ENCODE peak calls at places on chromosomes 6 and 20, in eight cellular contexts. One of them, this sample, is unnamed.

GRCh38 chr20:32595143-32595542 is 10.0 kb upstream of the NOL4L start:
- DNase-seq in endothelial cell of umbilical vein: no peak
- DNase-seq in thyroid gland: no peak
- DNase-seq in heart left ventricle: no peak
- DNase-seq in uterus: no peak
- DNase-seq in suprapubic skin: no peak
- DNase-seq in tibial nerve: no peak
- DNase-seq in HCT116: no peak
- DNase-seq in this sample: no peak

GRCh38 chr20:1002682-1003561 is 811 bp upstream of the RSPO4 start:
- DNase-seq in suprapubic skin: peak; percentile 8
- DNase-seq in thyroid gland: no peak
- DNase-seq in uterus: no peak
- DNase-seq in HCT116: no peak
- DNase-seq in tibial nerve: no peak
- DNase-seq in heart left ventricle: no peak
- DNase-seq in endothelial cell of umbilical vein: no peak
- DNase-seq in this sample: no peak

GRCh38 chr20:47875302-47876025 is 90.2 kb upstream of the SULF2 start:
- DNase-seq in endothelial cell of umbilical vein: peak; percentile 27
- DNase-seq in uterus: no peak
- DNase-seq in suprapubic skin: no peak
- DNase-seq in tibial nerve: no peak
- DNase-seq in thyroid gland: no peak
- DNase-seq in HCT116: no peak
- DNase-seq in heart left ventricle: no peak
- DNase-seq in this sample: no peak

GRCh38 chr6:110738899-110739365 is 76.3 kb downstream of the CDK19 start:
- DNase-seq in suprapubic skin: no peak
- DNase-seq in thyroid gland: no peak
- DNase-seq in tibial nerve: peak; percentile 48
- DNase-seq in HCT116: no peak
- DNase-seq in heart left ventricle: no peak
- DNase-seq in uterus: no peak
- DNase-seq in endothelial cell of umbilical vein: no peak
- DNase-seq in this sample: peak; percentile 3

GRCh38 chr6:107082045-107082444 is 33.3 kb downstream of the BEND3 start:
- DNase-seq in suprapubic skin: no peak
- DNase-seq in uterus: no peak
- DNase-seq in heart left ventricle: no peak
- DNase-seq in thyroid gland: no peak
- DNase-seq in HCT116: no peak
- DNase-seq in tibial nerve: no peak
- DNase-seq in endothelial cell of umbilical vein: no peak
- DNase-seq in this sample: no peak

GRCh38 chr6:145813285-145814034 is 1.1 kb downstream of the FBXO30 start:
- DNase-seq in suprapubic skin: no peak
- DNase-seq in thyroid gland: no peak
- DNase-seq in HCT116: no peak
- DNase-seq in endothelial cell of umbilical vein: peak; percentile 80
- DNase-seq in uterus: no peak
- DNase-seq in heart left ventricle: no peak
- DNase-seq in tibial nerve: no peak
- DNase-seq in this sample: no peak

GRCh38 chr20:9081423-9081966 is 12.6 kb downstream of the PLCB4 start:
- DNase-seq in suprapubic skin: no peak
- DNase-seq in tibial nerve: no peak
- DNase-seq in thyroid gland: no peak
- DNase-seq in uterus: no peak
- DNase-seq in endothelial cell of umbilical vein: no peak
- DNase-seq in HCT116: no peak
- DNase-seq in heart left ventricle: no peak
- DNase-seq in this sample: no peak

GRCh38 chr20:16810216-16810615 is 62.1 kb downstream of the OTOR start:
- DNase-seq in endothelial cell of umbilical vein: no peak
- DNase-seq in thyroid gland: no peak
- DNase-seq in uterus: no peak
- DNase-seq in tibial nerve: no peak
- DNase-seq in heart left ventricle: no peak
- DNase-seq in HCT116: no peak
- DNase-seq in suprapubic skin: no peak
- DNase-seq in this sample: no peak

GRCh38 chr6:106820412-106820852 is 154.1 kb downstream of the CD24 start:
- DNase-seq in uterus: no peak
- DNase-seq in thyroid gland: no peak
- DNase-seq in HCT116: no peak
- DNase-seq in suprapubic skin: no peak
- DNase-seq in heart left ventricle: no peak
- DNase-seq in tibial nerve: no peak
- DNase-seq in endothelial cell of umbilical vein: no peak
- DNase-seq in this sample: no peak

GRCh38 chr6:158086706-158087518 is 81.2 kb downstream of the SERAC1 start:
- DNase-seq in thyroid gland: peak; percentile 87
- DNase-seq in HCT116: no peak
- DNase-seq in suprapubic skin: no peak
- DNase-seq in endothelial cell of umbilical vein: no peak
- DNase-seq in uterus: no peak
- DNase-seq in heart left ventricle: peak; percentile 42
- DNase-seq in tibial nerve: no peak
- DNase-seq in this sample: no peak

GRCh38 chr20:2088904-2089303 is 12.7 kb upstream of the STK35 start:
- DNase-seq in thyroid gland: no peak
- DNase-seq in HCT116: no peak
- DNase-seq in tibial nerve: no peak
- DNase-seq in heart left ventricle: no peak
- DNase-seq in endothelial cell of umbilical vein: no peak
- DNase-seq in uterus: no peak
- DNase-seq in suprapubic skin: no peak
- DNase-seq in this sample: no peak
- H3K27me3 ChIP-seq in thyroid gland: no peaks in the 10 kb centered on the region
- H3K27me3 ChIP-seq in HCT116: peaks cover 69% of the 10 kb centered on the region
- H3K27me3 ChIP-seq in tibial nerve: no peaks in the 10 kb centered on the region
- H3K27me3 ChIP-seq in heart left ventricle: peaks cover 24% of the 10 kb centered on the region
- H3K27me3 ChIP-seq in endothelial cell of umbilical vein: peaks cover 30% of the 10 kb centered on the region
- H3K27me3 ChIP-seq in uterus: no peaks in the 10 kb centered on the region
- H3K27me3 ChIP-seq in suprapubic skin: peaks cover 34% of the 10 kb centered on the region
- H3K27me3 ChIP-seq in this sample: peaks cover 19% of the 10 kb centered on the region

GRCh38 chr6:31946370-31946885 is 533 bp downstream of the CFB start:
- DNase-seq in uterus: no peak
- DNase-seq in HCT116: no peak
- DNase-seq in tibial nerve: no peak
- DNase-seq in thyroid gland: no peak
- DNase-seq in endothelial cell of umbilical vein: no peak
- DNase-seq in heart left ventricle: no peak
- DNase-seq in suprapubic skin: no peak
- DNase-seq in this sample: no peak

GRCh38 chr6:31945154-31945506 is 765 bp upstream of the CFB start:
- DNase-seq in suprapubic skin: no peak
- DNase-seq in tibial nerve: no peak
- DNase-seq in heart left ventricle: no peak
- DNase-seq in HCT116: no peak
- DNase-seq in uterus: no peak
- DNase-seq in thyroid gland: no peak
- DNase-seq in endothelial cell of umbilical vein: no peak
- DNase-seq in this sample: no peak

GRCh38 chr6:31943742-31944141 is 2.2 kb upstream of the CFB start:
- DNase-seq in suprapubic skin: no peak
- DNase-seq in uterus: no peak
- DNase-seq in HCT116: no peak
- DNase-seq in endothelial cell of umbilical vein: no peak
- DNase-seq in heart left ventricle: no peak
- DNase-seq in thyroid gland: no peak
- DNase-seq in tibial nerve: no peak
- DNase-seq in this sample: no peak

GRCh38 chr6:31947070-31947675 is 1.3 kb downstream of the CFB start:
- DNase-seq in thyroid gland: no peak
- DNase-seq in heart left ventricle: no peak
- DNase-seq in endothelial cell of umbilical vein: no peak
- DNase-seq in HCT116: no peak
- DNase-seq in uterus: no peak
- DNase-seq in suprapubic skin: no peak
- DNase-seq in tibial nerve: no peak
- DNase-seq in this sample: no peak

DNA sequence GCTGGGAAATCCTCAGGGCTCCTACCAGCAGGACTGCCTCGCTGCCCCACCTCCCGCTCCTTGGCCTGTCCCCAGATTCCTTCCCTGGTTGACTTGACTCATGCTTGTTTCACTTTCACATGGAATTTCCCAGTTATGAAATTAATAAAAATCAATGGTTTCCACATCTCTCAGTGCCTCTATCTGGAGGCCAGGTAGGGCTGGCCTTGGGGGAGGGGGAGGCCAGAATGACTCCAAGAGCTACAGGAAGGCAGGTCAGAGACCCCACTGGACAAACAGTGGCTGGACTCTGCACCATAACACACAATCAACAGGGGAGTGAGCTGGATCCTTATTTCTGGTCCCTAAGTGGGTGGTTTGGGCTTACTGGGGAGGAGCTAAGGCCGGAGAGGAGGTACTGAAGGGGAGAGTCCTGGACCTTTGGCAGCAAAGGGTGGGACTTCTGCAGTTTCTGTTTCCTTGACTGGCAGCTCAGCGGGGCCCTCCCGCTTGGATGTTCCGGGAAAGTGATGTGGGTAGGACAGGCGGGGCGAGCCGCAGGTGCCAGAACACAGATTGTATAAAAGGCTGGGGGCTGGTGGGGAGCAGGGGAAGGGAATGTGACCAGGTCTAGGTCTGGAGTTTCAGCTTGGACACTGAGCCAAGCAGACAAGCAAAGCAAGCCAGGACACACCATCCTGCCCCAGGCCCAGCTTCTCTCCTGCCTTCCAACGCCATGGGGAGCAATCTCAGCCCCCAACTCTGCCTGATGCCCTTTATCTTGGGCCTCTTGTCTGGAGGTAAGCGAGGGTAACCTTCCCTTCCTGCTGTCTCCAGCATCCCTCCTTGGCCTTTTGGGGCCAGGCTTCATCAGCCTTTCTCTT is at the start of gene CFB:
- DNase-seq in thyroid gland: peak; percentile 81
- DNase-seq in HCT116: no peak
- DNase-seq in suprapubic skin: peak; percentile 90
- DNase-seq in uterus: peak; percentile 84
- DNase-seq in endothelial cell of umbilical vein: peak; percentile 56
- DNase-seq in heart left ventricle: peak; percentile 60
- DNase-seq in tibial nerve: peak; percentile 82
- DNase-seq in this sample: peak; percentile 69
- TF ChIP-seq POLR2A in thyroid gland: no peak
- TF ChIP-seq POLR2A in HCT116: no peak
- TF ChIP-seq POLR2A in suprapubic skin: no peak
- TF ChIP-seq POLR2A in uterus: peak; percentile 33
- TF ChIP-seq POLR2A in endothelial cell of umbilical vein: no peak
- TF ChIP-seq POLR2A in heart left ventricle: no peak
- TF ChIP-seq POLR2A in tibial nerve: no peak
- TF ChIP-seq POLR2A in this sample: no peak

GRCh38 chr6:33851959-33852358 is 48.2 kb upstream of the MLN start:
- DNase-seq in thyroid gland: no peak
- DNase-seq in suprapubic skin: no peak
- DNase-seq in endothelial cell of umbilical vein: no peak
- DNase-seq in uterus: no peak
- DNase-seq in tibial nerve: no peak
- DNase-seq in HCT116: peak; percentile 31
- DNase-seq in heart left ventricle: no peak
- DNase-seq in this sample: no peak

GRCh38 chr6:33856034-33856590 is 52.3 kb upstream of the MLN start:
- DNase-seq in thyroid gland: no peak
- DNase-seq in uterus: no peak
- DNase-seq in heart left ventricle: no peak
- DNase-seq in tibial nerve: no peak
- DNase-seq in HCT116: no peak
- DNase-seq in suprapubic skin: no peak
- DNase-seq in endothelial cell of umbilical vein: no peak
- DNase-seq in this sample: no peak

GRCh38 chr6:33854572-33855030 is 50.8 kb upstream of the MLN start:
- DNase-seq in thyroid gland: no peak
- DNase-seq in suprapubic skin: no peak
- DNase-seq in heart left ventricle: no peak
- DNase-seq in HCT116: no peak
- DNase-seq in endothelial cell of umbilical vein: peak; percentile 13
- DNase-seq in tibial nerve: no peak
- DNase-seq in uterus: peak; percentile 22
- DNase-seq in this sample: no peak

GRCh38 chr6:33853026-33853425 is 49.2 kb upstream of the MLN start:
- DNase-seq in uterus: no peak
- DNase-seq in HCT116: no peak
- DNase-seq in thyroid gland: no peak
- DNase-seq in suprapubic skin: no peak
- DNase-seq in endothelial cell of umbilical vein: no peak
- DNase-seq in tibial nerve: no peak
- DNase-seq in heart left ventricle: no peak
- DNase-seq in this sample: no peak

DNA sequence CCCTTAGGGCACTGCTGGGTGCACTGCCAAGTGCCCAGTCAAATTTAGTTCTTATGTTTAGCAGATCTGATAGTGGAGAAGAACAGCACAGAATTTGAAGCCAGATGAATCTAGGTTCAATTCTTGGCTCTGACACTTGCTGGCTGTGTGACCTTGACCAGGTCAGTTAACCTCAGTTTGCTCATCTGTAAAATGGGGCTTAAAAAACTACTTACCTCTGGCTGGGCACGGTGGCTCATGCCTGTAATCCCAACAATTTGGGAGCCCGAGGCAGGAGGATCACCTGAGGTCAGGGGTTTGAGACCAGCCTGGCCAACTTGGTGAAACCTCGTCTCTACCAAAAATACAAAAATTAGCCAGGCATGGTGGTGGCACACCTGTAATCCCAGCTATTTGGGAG is 49.9 kb upstream of the MLN start:
- DNase-seq in tibial nerve: no peak
- DNase-seq in suprapubic skin: no peak
- DNase-seq in thyroid gland: no peak
- DNase-seq in uterus: no peak
- DNase-seq in HCT116: no peak
- DNase-seq in heart left ventricle: no peak
- DNase-seq in endothelial cell of umbilical vein: no peak
- DNase-seq in this sample: no peak
- H3K27ac ChIP-seq in tibial nerve: no peak overlapping the region
- H3K27ac ChIP-seq in suprapubic skin: no peak overlapping the region
- H3K27ac ChIP-seq in thyroid gland: no peak overlapping the region
- H3K27ac ChIP-seq in uterus: no peak overlapping the region
- H3K27ac ChIP-seq in HCT116: no peak overlapping the region
- H3K27ac ChIP-seq in heart left ventricle: no peak overlapping the region
- H3K27ac ChIP-seq in endothelial cell of umbilical vein: no peak overlapping the region
- H3K27ac ChIP-seq in this sample: no peak overlapping the region

GRCh38 chr20:19483309-19483708 is 270.9 kb downstream of the SLC24A3 start:
- DNase-seq in endothelial cell of umbilical vein: no peak
- DNase-seq in HCT116: no peak
- DNase-seq in thyroid gland: no peak
- DNase-seq in suprapubic skin: no peak
- DNase-seq in tibial nerve: no peak
- DNase-seq in uterus: no peak
- DNase-seq in heart left ventricle: no peak
- DNase-seq in this sample: no peak
- H3K27me3 ChIP-seq in endothelial cell of umbilical vein: no peaks in the 10 kb centered on the region
- H3K27me3 ChIP-seq in HCT116: no peaks in the 10 kb centered on the region
- H3K27me3 ChIP-seq in thyroid gland: no peaks in the 10 kb centered on the region
- H3K27me3 ChIP-seq in suprapubic skin: no peaks in the 10 kb centered on the region
- H3K27me3 ChIP-seq in tibial nerve: no peaks in the 10 kb centered on the region
- H3K27me3 ChIP-seq in uterus: no peaks in the 10 kb centered on the region
- H3K27me3 ChIP-seq in heart left ventricle: no peaks in the 10 kb centered on the region
- H3K27me3 ChIP-seq in this sample: no peaks in the 10 kb centered on the region